ENCODE peak calls at places on chromosomes 2 and 18, in ten cellular contexts. C is C1 segment of cervical spinal cord; X is activated CD8-positive, alpha-beta T cell treated with anti-CD3 and anti-CD28 coated beads for 36 hours; T is pancreas; Q is GM18507; V is GM04504; H is AG08395; U is left lung; B is AG10803; F is H7. R is an unnamed sample.

GRCh38 chr2:203498161-203498560 is 36.9 kb downstream of the RAPH1 start:
- DNase-seq in B (peak; percentile 65), H (peak; percentile 32), T (no peak), U (no peak), V (peak; percentile 40), X (no peak), C (no peak), F (no peak), Q (no peak), R (no peak)

GRCh38 chr18:31041346-31042067 is 1.0 kb downstream of the DSC3 start:
- DNase-seq in B (no peak), H (no peak), Q (no peak), U (peak; percentile 59), T (peak; percentile 65), F (peak; percentile 70), C (no peak), V (no peak), X (no peak), R (no peak)

GRCh38 chr2:234273887-234274584 is 222.8 kb downstream of the ARL4C start:
- DNase-seq in C (no peak), F (no peak), V (no peak), U (no peak), Q (no peak), H (no peak), T (no peak), X (peak; percentile 74), B (no peak), R (no peak)

GRCh38 chr2:217790681-217791392 is 212.0 kb downstream of the TNS1 start:
- DNase-seq in T (no peak), B (peak; percentile 44), V (no peak), F (peak; percentile 4), C (no peak), Q (no peak), X (no peak), H (peak; percentile 66), U (no peak), R (peak; percentile 26)

GRCh38 chr2:240567137-240567871 is 980 bp upstream of the RNPEPL1 start:
- DNase-seq in C (no peak), Q (no peak), U (no peak), B (peak; percentile 24), H (no peak), F (peak; percentile 56), V (no peak), X (peak; percentile 48), T (peak; percentile 73), R (no peak)

GRCh38 chr18:80029690-80030089 is 4.5 kb upstream of the RBFA start:
- DNase-seq in B (no peak), C (no peak), V (no peak), U (no peak), F (no peak), X (no peak), H (no peak), Q (no peak), T (no peak), R (no peak)

GRCh38 chr2:54497738-54498680 is 41.9 kb downstream of the SPTBN1 start:
- DNase-seq in C (no peak), U (no peak), X (no peak), Q (no peak), H (peak; percentile 53), T (no peak), V (no peak), B (peak; percentile 63), F (peak; percentile 40), R (no peak)

GRCh38 chr2:172293952-172294351 is 133.4 kb upstream of the ITGA6 start:
- DNase-seq in B (peak; percentile 40), X (no peak), H (peak; percentile 31), U (no peak), V (no peak), Q (no peak), T (peak; percentile 65), F (no peak), C (no peak), R (no peak)

R was measured in amniotic stem cell.